ENCODE peak calls at places on chromosomes 1 and 21, in four cellular contexts. O is naive thymus-derived CD8-positive, alpha-beta T cell; Z is hepatic stellate cell; N is PC-9. J is an unnamed sample.

GRCh38 chr21:45283611-45284455 is 3.9 kb downstream of the POFUT2 start:
- DNase-seq in Z (no peak), O (no peak), N (no peak), J (peak)

GRCh38 chr1:2463396-2463795 is 12.7 kb upstream of the PLCH2 start:
- DNase-seq in O (no peak), Z (no peak), N (no peak), J (no peak)

GRCh38 chr1:184254849-184255248 is 132.0 kb upstream of the C1orf21 start:
- DNase-seq in O (no peak), N (no peak), Z (no peak), J (no peak)

GRCh38 chr1:99672500-99673213 is 26.7 kb downstream of the PALMD start:
- DNase-seq in N (no peak), O (no peak), Z (no peak), J (no peak)

GRCh38 chr1:238811211-238811610 is 575.2 kb upstream of the CHRM3 start:
- DNase-seq in N (no peak), Z (no peak), O (no peak), J (no peak)

GRCh38 chr1:9724706-9725476 is 73.4 kb downstream of the PIK3CD start:
- DNase-seq in N (peak), O (peak), Z (peak), J (peak)

GRCh38 chr1:58401991-58402390 is 144.5 kb downstream of the OMA1 start:
- DNase-seq in Z (no peak), O (no peak), N (no peak), J (no peak)

GRCh38 chr1:3184666-3185065 is 115.7 kb downstream of the PRDM16 start:
- DNase-seq in N (no peak), Z (no peak), O (no peak), J (no peak)

GRCh38 chr21:33053986-33054385 is 16.0 kb upstream of the OLIG1 start:
- DNase-seq in Z (no peak), N (no peak), O (no peak), J (no peak)

GRCh38 chr21:17461014-17461413 is 51.8 kb upstream of the CXADR start:
- DNase-seq in O (no peak), Z (peak), N (no peak), J (no peak)

GRCh38 chr1:110434946-110435345 is 16.0 kb upstream of the PROK1 start:
- DNase-seq in Z (no peak), N (no peak), O (no peak), J (no peak)

GRCh38 chr1:78004719-78005346 is at the start of gene DNAJB4:
- DNase-seq in N (peak), Z (peak), O (peak), J (peak)

GRCh38 chr1:47808612-47809011 is 188.6 kb downstream of the TRABD2B start:
- DNase-seq in O (no peak), N (no peak), Z (no peak), J (no peak)

GRCh38 chr1:162689745-162690671 is 57.7 kb downstream of the DDR2 start:
- DNase-seq in N (no peak), Z (no peak), O (no peak), J (peak)

GRCh38 chr1:10663668-10664035 is 132.8 kb downstream of the CASZ1 start:
- DNase-seq in Z (peak), O (no peak), N (no peak), J (no peak)

GRCh38 chr1:153155542-153155941 is 4.9 kb upstream of the SPRR2G start:
- DNase-seq in N (no peak), Z (no peak), O (no peak), J (no peak)

GRCh38 chr1:170536924-170537551 is 5.1 kb downstream of the GORAB start:
- DNase-seq in N (no peak), Z (no peak), O (no peak), J (no peak)

GRCh38 chr21:15620892-15621291 is 108.9 kb upstream of the USP25 start:
- DNase-seq in N (no peak), O (no peak), Z (no peak), J (no peak)

GRCh38 chr21:32301596-32301995 is 2.9 kb downstream of the MRAP start:
- DNase-seq in O (no peak), Z (no peak), N (no peak), J (no peak)

GRCh38 chr1:28985427-28985826 is 71.1 kb downstream of the EPB41 start:
- DNase-seq in Z (no peak), N (no peak), O (no peak), J (no peak)

GRCh38 chr1:35555601-35556477 is 1.4 kb downstream of the KIAA0319L start:
- DNase-seq in O (no peak), Z (no peak), N (no peak), J (no peak)

GRCh38 chr1:113452921-113453770 is 62.8 kb downstream of the MAGI3 start:
- DNase-seq in O (no peak), Z (peak), N (no peak), J (no peak)

GRCh38 chr1:7606096-7606495 is 165.0 kb upstream of the VAMP3 start:
- DNase-seq in O (no peak), Z (no peak), N (no peak), J (no peak)

GRCh38 chr21:41419921-41420862 is 5.8 kb upstream of the MX1 start:
- DNase-seq in N (peak), Z (peak), O (peak), J (peak)

GRCh38 chr1:235670157-235670776 is 20.7 kb upstream of the GNG4 start:
- DNase-seq in O (no peak), N (no peak), Z (no peak), J (no peak)

J was measured in SJSA1.